ENCODE peak calls at places on chromosomes 3 and 15, in four cellular contexts. One of them, this sample, is unnamed.

GRCh38 chr15:57146394-57147140 is 228.1 kb downstream of the TCF12 start:
- DNase-seq in foreskin fibroblast: peak; percentile 77
- DNase-seq in cardiac fibroblast: peak; percentile 84
- DNase-seq in NB4: peak; percentile 61
- DNase-seq in this sample: peak; percentile 63

GRCh38 chr3:138378331-138378730 is 30.0 kb downstream of the MRAS start:
- DNase-seq in foreskin fibroblast: no peak
- DNase-seq in cardiac fibroblast: no peak
- DNase-seq in NB4: no peak
- DNase-seq in this sample: no peak

GRCh38 chr3:64992462-64993285 is 304.9 kb upstream of the ADAMTS9 start:
- DNase-seq in cardiac fibroblast: no peak
- DNase-seq in NB4: no peak
- DNase-seq in foreskin fibroblast: no peak
- DNase-seq in this sample: no peak

GRCh38 chr15:39704684-39705083 is 78.0 kb downstream of the FSIP1 start:
- DNase-seq in NB4: no peak
- DNase-seq in cardiac fibroblast: peak; percentile 71
- DNase-seq in foreskin fibroblast: peak; percentile 44
- DNase-seq in this sample: no peak

GRCh38 chr3:98657429-98657828 is 64.0 kb upstream of the CPOX start:
- DNase-seq in foreskin fibroblast: peak; percentile 9
- DNase-seq in cardiac fibroblast: no peak
- DNase-seq in NB4: peak; percentile 55
- DNase-seq in this sample: peak; percentile 92

GRCh38 chr3:114213262-114213668 is 24.1 kb downstream of the ZNF80 start:
- DNase-seq in foreskin fibroblast: peak; percentile 86
- DNase-seq in cardiac fibroblast: peak; percentile 55
- DNase-seq in NB4: no peak
- DNase-seq in this sample: no peak

GRCh38 chr3:53758846-53759245 is 87.4 kb downstream of the CHDH start:
- DNase-seq in foreskin fibroblast: no peak
- DNase-seq in NB4: no peak
- DNase-seq in cardiac fibroblast: no peak
- DNase-seq in this sample: no peak

GRCh38 chr3:123481722-123482457 is 33.0 kb upstream of the ADCY5 start:
- DNase-seq in NB4: no peak
- DNase-seq in foreskin fibroblast: no peak
- DNase-seq in cardiac fibroblast: no peak
- DNase-seq in this sample: no peak

GRCh38 chr15:42141795-42142667 is 14.4 kb downstream of the PLA2G4F start:
- DNase-seq in foreskin fibroblast: no peak
- DNase-seq in NB4: no peak
- DNase-seq in cardiac fibroblast: no peak
- DNase-seq in this sample: no peak

GRCh38 chr15:61036121-61036520 is 193.0 kb downstream of the RORA start:
- DNase-seq in NB4: peak; percentile 13
- DNase-seq in cardiac fibroblast: no peak
- DNase-seq in foreskin fibroblast: no peak
- DNase-seq in this sample: no peak

GRCh38 chr15:40787344-40787841 is 17.6 kb downstream of the C15orf62 start:
- DNase-seq in NB4: peak; percentile 84
- DNase-seq in cardiac fibroblast: peak; percentile 79
- DNase-seq in foreskin fibroblast: peak; percentile 64
- DNase-seq in this sample: no peak

GRCh38 chr3:190848891-190849290 is 13.6 kb downstream of the GMNC start:
- DNase-seq in foreskin fibroblast: no peak
- DNase-seq in NB4: no peak
- DNase-seq in cardiac fibroblast: no peak
- DNase-seq in this sample: no peak

GRCh38 chr15:73927003-73927475 is 777 bp downstream of the LOXL1 start:
- DNase-seq in cardiac fibroblast: no peak
- DNase-seq in NB4: peak; percentile 57
- DNase-seq in foreskin fibroblast: peak; percentile 68
- DNase-seq in this sample: no peak

GRCh38 chr3:14214764-14215163 is 36.1 kb downstream of the LSM3 start:
- DNase-seq in cardiac fibroblast: no peak
- DNase-seq in foreskin fibroblast: no peak
- DNase-seq in NB4: no peak
- DNase-seq in this sample: no peak

GRCh38 chr15:31202953-31203352 is 101.4 kb upstream of the TRPM1 start:
- DNase-seq in foreskin fibroblast: no peak
- DNase-seq in NB4: no peak
- DNase-seq in cardiac fibroblast: no peak
- DNase-seq in this sample: peak; percentile 64

GRCh38 chr15:99283739-99284138 is 32.5 kb downstream of the LRRC28 start:
- DNase-seq in foreskin fibroblast: peak; percentile 15
- DNase-seq in NB4: no peak
- DNase-seq in cardiac fibroblast: no peak
- DNase-seq in this sample: no peak

DNA sequence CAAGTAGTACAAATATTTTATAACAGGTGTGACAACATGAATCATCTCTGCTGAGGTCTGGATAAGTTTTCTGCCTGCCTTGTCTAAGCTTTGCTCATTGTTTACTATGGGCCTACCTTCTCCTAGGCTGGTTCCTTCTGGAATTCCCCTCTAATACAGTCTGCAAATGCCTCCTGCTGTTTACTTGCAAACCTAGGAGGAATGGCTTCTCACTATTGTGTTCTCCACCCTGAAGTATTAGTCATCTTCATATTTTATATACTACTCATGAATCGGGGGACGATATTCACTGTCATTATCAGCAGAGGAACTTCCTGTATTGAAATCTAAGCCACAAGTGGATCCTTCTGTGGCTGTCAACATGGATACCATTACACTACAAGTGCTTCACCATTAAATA is 154.8 kb downstream of the PLCL2 start:
- DNase-seq in cardiac fibroblast: peak; percentile 90
- DNase-seq in NB4: peak; percentile 9
- DNase-seq in foreskin fibroblast: peak; percentile 86
- DNase-seq in this sample: no peak
- H3K4me3 ChIP-seq in cardiac fibroblast: no peak overlapping the region
- H3K4me3 ChIP-seq in NB4: no peak overlapping the region
- H3K4me3 ChIP-seq in foreskin fibroblast: no peak overlapping the region
- H3K4me3 ChIP-seq in this sample: no peak overlapping the region

GRCh38 chr3:25142609-25143355 is 285.3 kb upstream of the RARB start:
- DNase-seq in cardiac fibroblast: no peak
- DNase-seq in NB4: no peak
- DNase-seq in foreskin fibroblast: no peak
- DNase-seq in this sample: no peak

GRCh38 chr3:25139267-25139666 is 288.8 kb upstream of the RARB start:
- DNase-seq in foreskin fibroblast: no peak
- DNase-seq in NB4: no peak
- DNase-seq in cardiac fibroblast: no peak
- DNase-seq in this sample: no peak

GRCh38 chr3:25144430-25144829 is 283.6 kb upstream of the RARB start:
- DNase-seq in cardiac fibroblast: no peak
- DNase-seq in NB4: no peak
- DNase-seq in foreskin fibroblast: no peak
- DNase-seq in this sample: no peak

GRCh38 chr3:25137606-25138005 is 290.5 kb upstream of the RARB start:
- DNase-seq in foreskin fibroblast: no peak
- DNase-seq in cardiac fibroblast: no peak
- DNase-seq in NB4: no peak
- DNase-seq in this sample: no peak

GRCh38 chr3:25143356-25143704 is 284.7 kb upstream of the RARB start:
- DNase-seq in cardiac fibroblast: no peak
- DNase-seq in foreskin fibroblast: no peak
- DNase-seq in NB4: no peak
- DNase-seq in this sample: no peak
- H3K4me3 ChIP-seq in cardiac fibroblast: no peak overlapping the region
- H3K4me3 ChIP-seq in foreskin fibroblast: no peak overlapping the region
- H3K4me3 ChIP-seq in NB4: no peak overlapping the region
- H3K4me3 ChIP-seq in this sample: no peak overlapping the region

DNA sequence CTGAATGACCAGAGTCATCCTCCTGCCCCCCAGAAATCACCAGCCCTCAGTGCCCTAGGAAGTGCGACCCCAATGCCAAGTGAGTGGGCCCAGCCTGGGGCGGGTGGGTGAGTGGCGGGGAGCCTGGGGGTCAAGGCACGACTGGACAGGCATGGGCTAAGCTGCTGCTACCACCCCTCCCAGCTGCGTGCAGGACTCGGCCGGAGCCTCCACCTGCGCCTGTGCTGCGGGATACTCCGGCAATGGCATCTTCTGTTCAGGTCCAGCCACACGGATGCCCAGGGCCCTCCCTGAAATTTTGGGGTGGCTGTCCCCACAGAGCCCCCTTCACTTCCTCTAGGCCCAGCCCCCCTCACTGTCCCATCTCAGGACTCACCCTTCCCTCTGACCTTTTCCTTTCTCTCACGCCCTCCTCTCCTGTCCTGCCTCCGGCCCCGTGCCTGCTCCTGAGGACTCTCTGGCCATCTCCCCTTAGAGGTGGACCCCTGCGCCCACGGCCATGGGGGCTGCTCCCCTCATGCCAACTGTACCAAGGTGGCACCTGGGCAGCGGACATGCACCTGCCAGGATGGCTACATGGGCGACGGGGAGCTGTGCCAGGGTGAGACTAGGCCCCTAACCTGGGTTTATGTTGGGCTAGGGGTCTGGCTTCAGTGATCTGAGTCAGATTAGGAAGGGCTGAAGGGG is 17.0 kb downstream of the NT5DC2 start:
- DNase-seq in foreskin fibroblast: no peak
- DNase-seq in NB4: no peak
- DNase-seq in cardiac fibroblast: no peak
- DNase-seq in this sample: no peak
- H3K4me3 ChIP-seq in foreskin fibroblast: no peak overlapping the region
- H3K4me3 ChIP-seq in NB4: no peak overlapping the region
- H3K4me3 ChIP-seq in cardiac fibroblast: no peak overlapping the region
- H3K4me3 ChIP-seq in this sample: no peak overlapping the region

DNA sequence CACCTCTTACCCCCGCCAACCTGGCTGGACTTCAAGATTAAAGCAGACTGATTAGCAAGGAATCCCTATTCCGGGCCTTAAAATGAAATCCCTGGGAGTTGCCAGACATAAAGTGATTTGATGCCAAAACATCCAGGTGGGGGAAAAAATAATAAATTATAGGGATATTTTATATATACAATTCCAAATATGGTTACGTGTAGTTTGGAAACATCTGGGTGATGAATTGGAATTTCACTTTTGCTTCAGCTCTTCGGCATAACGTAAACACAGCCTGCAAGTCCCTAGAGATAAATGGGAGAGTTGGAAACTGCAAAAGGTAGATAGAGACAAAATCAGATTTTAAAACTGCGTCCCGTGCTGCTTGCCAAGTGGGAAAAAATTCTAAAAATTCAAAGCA is 545.5 kb upstream of the MDFIC2 start:
- DNase-seq in NB4: no peak
- DNase-seq in foreskin fibroblast: no peak
- DNase-seq in cardiac fibroblast: peak; percentile 23
- DNase-seq in this sample: no peak
- H3K4me3 ChIP-seq in NB4: no peak overlapping the region
- H3K4me3 ChIP-seq in foreskin fibroblast: no peak overlapping the region
- H3K4me3 ChIP-seq in cardiac fibroblast: no peak overlapping the region
- H3K4me3 ChIP-seq in this sample: no peak overlapping the region

DNA sequence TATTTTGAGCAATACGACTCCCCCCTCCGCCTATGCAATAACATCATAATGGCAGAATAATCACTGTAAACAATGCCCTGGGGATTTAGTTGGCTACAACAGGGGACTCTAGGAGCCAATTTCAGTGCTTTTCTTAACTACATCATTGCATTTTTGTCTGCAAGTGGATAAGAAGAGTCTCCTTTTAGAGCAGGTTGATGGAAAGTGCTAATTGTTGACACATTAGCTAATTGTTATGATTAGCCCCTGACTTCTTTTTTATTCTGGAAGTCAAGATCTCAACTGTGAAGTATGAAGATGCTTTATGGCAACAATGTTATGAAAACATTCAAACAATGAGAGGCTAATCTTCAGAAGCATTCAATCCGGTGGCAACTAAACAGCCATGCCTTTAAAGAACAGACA is 121.2 kb downstream of the MECOM start:
- DNase-seq in cardiac fibroblast: peak; percentile 94
- DNase-seq in NB4: no peak
- DNase-seq in foreskin fibroblast: no peak
- DNase-seq in this sample: no peak
- H3K4me3 ChIP-seq in cardiac fibroblast: no peak overlapping the region
- H3K4me3 ChIP-seq in NB4: no peak overlapping the region
- H3K4me3 ChIP-seq in foreskin fibroblast: no peak overlapping the region
- H3K4me3 ChIP-seq in this sample: no peak overlapping the region